ENCODE peak calls at places on chromosome 9, in four cellular contexts. One of them, this sample, is unnamed.

GRCh38 chr9:76181020-76181641 is 213.1 kb downstream of the RFK start:
- DNase-seq in ovary: no peak
- DNase-seq in Peyer's patch: no peak
- DNase-seq in suprapubic skin: no peak
- DNase-seq in this sample: no peak

GRCh38 chr9:20479419-20480155 is 142.7 kb downstream of the MLLT3 start:
- DNase-seq in Peyer's patch: no peak
- DNase-seq in suprapubic skin: no peak
- DNase-seq in ovary: no peak
- DNase-seq in this sample: no peak

GRCh38 chr9:107991581-107991980 is 502.0 kb upstream of the KLF4 start:
- DNase-seq in ovary: peak; percentile 16
- DNase-seq in Peyer's patch: no peak
- DNase-seq in suprapubic skin: no peak
- DNase-seq in this sample: no peak

GRCh38 chr9:74373348-74373747 is 123.8 kb upstream of the RORB start:
- DNase-seq in Peyer's patch: no peak
- DNase-seq in ovary: no peak
- DNase-seq in suprapubic skin: no peak
- DNase-seq in this sample: no peak

GRCh38 chr9:21972361-21972760 is 21.8 kb downstream of the CDKN2A start:
- DNase-seq in suprapubic skin: no peak
- DNase-seq in Peyer's patch: no peak
- DNase-seq in ovary: no peak
- DNase-seq in this sample: no peak

GRCh38 chr9:31103836-31104235 is 1280.6 kb upstream of the ACO1 start:
- DNase-seq in suprapubic skin: no peak
- DNase-seq in Peyer's patch: no peak
- DNase-seq in ovary: no peak
- DNase-seq in this sample: no peak

GRCh38 chr9:34457266-34458012 is 931 bp downstream of the FAM219A start:
- DNase-seq in Peyer's patch: peak; percentile 57
- DNase-seq in suprapubic skin: peak; percentile 81
- DNase-seq in ovary: peak; percentile 69
- DNase-seq in this sample: no peak

GRCh38 chr9:136239963-136240330 is 5.7 kb downstream of the QSOX2 start:
- DNase-seq in Peyer's patch: no peak
- DNase-seq in suprapubic skin: no peak
- DNase-seq in ovary: no peak
- DNase-seq in this sample: no peak

GRCh38 chr9:4296217-4296616 is 3.7 kb downstream of the GLIS3 start:
- DNase-seq in ovary: no peak
- DNase-seq in Peyer's patch: no peak
- DNase-seq in suprapubic skin: no peak
- DNase-seq in this sample: no peak

GRCh38 chr9:108991479-108991878 is 21.8 kb downstream of the CTNNAL1 start:
- DNase-seq in ovary: no peak
- DNase-seq in Peyer's patch: no peak
- DNase-seq in suprapubic skin: no peak
- DNase-seq in this sample: no peak

GRCh38 chr9:3553076-3553765 is 27.4 kb upstream of the RFX3 start:
- DNase-seq in ovary: no peak
- DNase-seq in suprapubic skin: no peak
- DNase-seq in Peyer's patch: no peak
- DNase-seq in this sample: no peak

GRCh38 chr9:36143242-36143641 is 6.7 kb downstream of the GLIPR2 start:
- DNase-seq in Peyer's patch: no peak
- DNase-seq in ovary: no peak
- DNase-seq in suprapubic skin: no peak
- DNase-seq in this sample: no peak
- H3K4me1 ChIP-seq in Peyer's patch: peaks cover 71% of the 10 kb centered on the region
- H3K4me1 ChIP-seq in ovary: peaks cover 9% of the 10 kb centered on the region
- H3K4me1 ChIP-seq in suprapubic skin: peaks cover 45% of the 10 kb centered on the region
- H3K4me1 ChIP-seq in this sample: peaks cover 79% of the 10 kb centered on the region

DNA sequence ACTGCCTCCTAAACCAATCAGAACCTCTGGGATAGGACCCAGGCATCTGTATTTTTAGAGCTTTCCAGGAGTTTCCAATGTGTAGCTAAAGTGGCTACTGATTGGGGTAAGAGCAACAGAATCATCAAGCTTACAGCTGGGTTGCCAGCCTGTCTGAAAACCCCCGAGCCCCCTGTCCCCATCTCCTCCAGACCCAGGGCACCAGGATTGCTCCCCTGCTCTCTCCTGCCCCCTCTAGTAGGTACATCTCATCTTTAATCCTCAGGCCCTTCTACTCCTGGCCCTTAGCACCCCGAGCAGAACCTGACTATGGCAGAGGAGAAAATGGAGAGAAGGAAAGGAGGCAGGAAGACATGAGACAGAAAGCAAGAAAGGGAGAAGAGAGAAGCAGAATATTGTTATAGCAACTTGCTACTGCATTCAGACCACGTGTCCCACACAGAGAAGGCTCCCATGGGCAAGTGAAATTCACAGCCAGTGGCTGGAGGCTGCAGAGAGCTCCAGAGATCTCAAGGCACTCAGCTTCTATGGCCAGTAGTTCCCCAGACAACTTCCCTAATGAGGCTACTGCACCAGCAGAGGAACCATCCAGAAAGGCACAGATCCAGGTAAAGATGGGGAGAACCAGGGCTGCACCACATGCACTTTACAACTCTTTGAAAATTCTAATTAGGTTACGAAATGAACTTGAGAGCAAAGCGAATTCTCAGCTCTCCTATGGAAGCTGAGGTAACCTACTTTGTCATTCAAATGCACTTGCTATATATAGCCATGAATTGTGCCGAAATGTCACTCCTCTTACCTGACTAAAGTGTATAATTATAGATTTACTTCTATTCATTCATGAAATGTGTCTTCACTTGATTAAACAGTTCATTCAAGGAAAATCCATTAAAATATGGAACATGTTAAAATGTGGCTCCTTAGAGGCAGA is 204.6 kb downstream of the GABBR2 start:
- DNase-seq in suprapubic skin: no peak
- DNase-seq in ovary: no peak
- DNase-seq in Peyer's patch: no peak
- DNase-seq in this sample: peak; percentile 56
- H3K4me3 ChIP-seq in suprapubic skin: no peak overlapping the region
- H3K4me3 ChIP-seq in ovary: no peak overlapping the region
- H3K4me3 ChIP-seq in Peyer's patch: no peak overlapping the region
- H3K4me3 ChIP-seq in this sample: no peak overlapping the region

GRCh38 chr9:113873926-113874325 is 2.2 kb upstream of the ZNF618 start:
- DNase-seq in suprapubic skin: no peak
- DNase-seq in ovary: no peak
- DNase-seq in Peyer's patch: no peak
- DNase-seq in this sample: no peak

GRCh38 chr9:113863345-113863744 is 12.8 kb upstream of the ZNF618 start:
- DNase-seq in ovary: no peak
- DNase-seq in suprapubic skin: no peak
- DNase-seq in Peyer's patch: no peak
- DNase-seq in this sample: no peak

GRCh38 chr9:113872485-113873143 is 3.5 kb upstream of the ZNF618 start:
- DNase-seq in Peyer's patch: no peak
- DNase-seq in suprapubic skin: no peak
- DNase-seq in ovary: no peak
- DNase-seq in this sample: no peak

GRCh38 chr9:113873446-113873845 is 2.7 kb upstream of the ZNF618 start:
- DNase-seq in Peyer's patch: no peak
- DNase-seq in ovary: no peak
- DNase-seq in suprapubic skin: no peak
- DNase-seq in this sample: no peak

GRCh38 chr9:113868501-113868900 is 7.6 kb upstream of the ZNF618 start:
- DNase-seq in suprapubic skin: no peak
- DNase-seq in Peyer's patch: no peak
- DNase-seq in ovary: no peak
- DNase-seq in this sample: no peak
- TF ChIP-seq POLR2A in suprapubic skin: no peak
- TF ChIP-seq POLR2A in Peyer's patch: no peak
- TF ChIP-seq POLR2A in ovary: no peak
- TF ChIP-seq POLR2A in this sample: no peak

GRCh38 chr9:121635300-121635699 is 16.1 kb upstream of the DAB2IP start:
- DNase-seq in suprapubic skin: no peak
- DNase-seq in ovary: no peak
- DNase-seq in Peyer's patch: no peak
- DNase-seq in this sample: no peak
- H3K4me1 ChIP-seq in suprapubic skin: peaks cover 41% of the 10 kb centered on the region
- H3K4me1 ChIP-seq in ovary: peaks cover 5% of the 10 kb centered on the region
- H3K4me1 ChIP-seq in Peyer's patch: peaks cover 41% of the 10 kb centered on the region
- H3K4me1 ChIP-seq in this sample: peaks cover 52% of the 10 kb centered on the region

DNA sequence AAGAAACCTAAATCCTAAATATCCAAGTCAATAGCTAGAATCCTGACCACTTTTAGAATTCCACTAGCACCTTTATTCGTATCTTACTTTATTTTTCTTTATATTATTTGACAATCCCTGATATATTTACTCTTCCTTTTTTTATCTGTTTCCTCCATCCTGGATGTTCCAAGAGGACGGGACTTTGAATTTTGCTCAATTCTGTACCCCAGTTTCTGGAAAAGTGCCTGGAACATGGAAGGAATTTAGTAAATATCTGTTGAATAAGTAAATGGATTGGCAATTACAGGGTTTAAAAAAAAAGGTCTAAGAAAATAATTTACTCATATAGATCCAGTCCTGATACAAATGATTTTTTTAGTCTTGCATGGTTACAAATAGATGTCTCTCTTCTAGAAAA is 1.2 kb upstream of the NIPSNAP3A start:
- DNase-seq in suprapubic skin: no peak
- DNase-seq in Peyer's patch: no peak
- DNase-seq in ovary: no peak
- DNase-seq in this sample: no peak
- H3K4me3 ChIP-seq in suprapubic skin: no peak overlapping the region
- H3K4me3 ChIP-seq in Peyer's patch: no peak overlapping the region
- H3K4me3 ChIP-seq in ovary: no peak overlapping the region
- H3K4me3 ChIP-seq in this sample: no peak overlapping the region

GRCh38 chr9:35564658-35565061 is 40.4 kb upstream of the TESK1 start:
- DNase-seq in ovary: no peak
- DNase-seq in Peyer's patch: no peak
- DNase-seq in suprapubic skin: no peak
- DNase-seq in this sample: no peak
- TF ChIP-seq POLR2A in ovary: no peak
- TF ChIP-seq POLR2A in Peyer's patch: no peak
- TF ChIP-seq POLR2A in suprapubic skin: no peak
- TF ChIP-seq POLR2A in this sample: no peak

This sample was measured in vagina.